ENCODE peak calls at places on chromosome 15, in four cellular contexts. U is GM23338, Y is lower lobe of right lung, R is stomach. T is an unnamed sample.
A peak's percentile ranks its signal among the peaks of the same experiment; 100 is the strongest.

GRCh38 chr15:100775581-100776185 is 103.9 kb upstream of the ALDH1A3 start:
- DNase-seq in U (no peak), Y (no peak), R (no peak), T (no peak)

GRCh38 chr15:58539548-58539947 is 107.8 kb downstream of the LIPC start:
- DNase-seq in U (no peak), Y (no peak), R (peak; percentile 4), T (no peak)

GRCh38 chr15:71505962-71506361 is 304.4 kb upstream of the NR2E3 start:
- DNase-seq in U (no peak), Y (no peak), R (no peak), T (no peak)

GRCh38 chr15:46297766-46298165 is 662.9 kb downstream of the SQOR start:
- DNase-seq in U (no peak), Y (no peak), R (no peak), T (no peak)

GRCh38 chr15:40313531-40314398 is 6.0 kb upstream of the PLCB2 start:
- DNase-seq in U (no peak), Y (peak; percentile 79), R (peak; percentile 89), T (peak; percentile 72)

GRCh38 chr15:91099616-91100560 is at the start of gene SV2B:
- DNase-seq in U (peak; percentile 77), Y (no peak), R (peak; percentile 31), T (peak; percentile 54)

GRCh38 chr15:98289747-98290146 is 329.2 kb downstream of the ARRDC4 start:
- DNase-seq in U (no peak), Y (no peak), R (no peak), T (no peak)

GRCh38 chr15:33639968-33640367 is 328.3 kb upstream of the CHRM5 start:
- DNase-seq in U (no peak), Y (no peak), R (no peak), T (no peak)

GRCh38 chr15:29109762-29110161 is 159.9 kb downstream of the NSMCE3 start:
- DNase-seq in U (no peak), Y (no peak), R (no peak), T (no peak)

GRCh38 chr15:72182244-72182643 is 15.3 kb downstream of the GRAMD2A start:
- DNase-seq in U (no peak), Y (no peak), R (no peak), T (no peak)

GRCh38 chr15:90214553-90215205 is 13.5 kb downstream of the SEMA4B start:
- DNase-seq in U (peak; percentile 66), Y (no peak), R (no peak), T (no peak)

GRCh38 chr15:71333839-71334238 is 218.6 kb downstream of the THSD4 start:
- DNase-seq in U (no peak), Y (no peak), R (no peak), T (no peak)

GRCh38 chr15:71335591-71335990 is 220.3 kb downstream of the THSD4 start:
- DNase-seq in U (no peak), Y (no peak), R (no peak), T (no peak)

GRCh38 chr15:55549305-55549704 is 38.8 kb downstream of the PYGO1 start:
- DNase-seq in U (no peak), Y (no peak), R (no peak), T (peak; percentile 47)

GRCh38 chr15:49847436-49847835 is 226.6 kb downstream of the DTWD1 start:
- DNase-seq in U (no peak), Y (no peak), R (no peak), T (no peak)

GRCh38 chr15:92161039-92161670 is 232.5 kb upstream of the ST8SIA2 start:
- DNase-seq in U (no peak), Y (no peak), R (no peak), T (no peak)

GRCh38 chr15:57541805-57542504 is 49.7 kb upstream of the MYZAP start:
- DNase-seq in U (peak; percentile 84), Y (peak; percentile 64), R (peak; percentile 72), T (peak; percentile 66)

GRCh38 chr15:92681141-92681622 is 25.6 kb upstream of the FAM174B start:
- DNase-seq in U (no peak), Y (no peak), R (no peak), T (peak; percentile 57)

GRCh38 chr15:79373728-79374127 is 58.4 kb upstream of the MINAR1 start:
- DNase-seq in U (peak; percentile 47), Y (no peak), R (no peak), T (no peak)

GRCh38 chr15:81281176-81281735 is 42.7 kb downstream of the STARD5 start:
- DNase-seq in U (no peak), Y (no peak), R (no peak), T (no peak)

GRCh38 chr15:99976811-99977271 is 243.6 kb upstream of the LYSMD4 start:
- DNase-seq in U (no peak), Y (no peak), R (no peak), T (peak; percentile 91)

GRCh38 chr15:82792068-82792467 is 13.8 kb downstream of the FSD2 start:
- DNase-seq in U (no peak), Y (no peak), R (no peak), T (peak; percentile 93)

GRCh38 chr15:29859981-29860745 is 37.9 kb upstream of the TJP1 start:
- DNase-seq in U (no peak), Y (no peak), R (no peak), T (peak; percentile 72)

GRCh38 chr15:43067717-43068461 is 37.9 kb downstream of the UBR1 start:
- DNase-seq in U (peak; percentile 32), Y (no peak), R (no peak), T (peak; percentile 24)

GRCh38 chr15:68278345-68279217 is 1.0 kb downstream of the FEM1B start:
- DNase-seq in U (no peak), Y (no peak), R (no peak), T (peak; percentile 29)

GRCh38 chr15:87500240-87500639 is 756.3 kb downstream of the NTRK3 start:
- DNase-seq in U (peak; percentile 62), Y (no peak), R (no peak), T (no peak)

GRCh38 chr15:47718474-47719440 is 1.5 kb downstream of the SEMA6D start:
- DNase-seq in U (peak; percentile 40), Y (no peak), R (no peak), T (no peak)

GRCh38 chr15:101052681-101053121 is 133.5 kb downstream of the LRRK1 start:
- DNase-seq in U (no peak), Y (no peak), R (peak; percentile 16), T (no peak)

GRCh38 chr15:75596703-75597345 is 17.7 kb upstream of the PTPN9 start:
- DNase-seq in U (no peak), Y (no peak), R (peak; percentile 54), T (no peak)
- H3K4me3 ChIP-seq in U (no peak overlapping the region), Y (no peak overlapping the region), R (no peak overlapping the region), T (no peak overlapping the region)

GRCh38 chr15:64763462-64763861 is 11.9 kb downstream of the RBPMS2 start:
- DNase-seq in U (no peak), Y (no peak), R (no peak), T (no peak)

GRCh38 chr15:64770626-64771025 is 4.8 kb downstream of the RBPMS2 start:
- DNase-seq in U (no peak), Y (no peak), R (no peak), T (no peak)

GRCh38 chr15:64766041-64766440 is 9.3 kb downstream of the RBPMS2 start:
- DNase-seq in U (no peak), Y (no peak), R (no peak), T (no peak)

GRCh38 chr15:64763874-64764273 is 11.5 kb downstream of the RBPMS2 start:
- DNase-seq in U (no peak), Y (no peak), R (no peak), T (no peak)

GRCh38 chr15:64767203-64767602 is 8.2 kb downstream of the RBPMS2 start:
- DNase-seq in U (no peak), Y (no peak), R (no peak), T (no peak)
- TF ChIP-seq CTCF in U (peak; percentile 30), Y (no peak), R (no peak), T (no peak)

DNA sequence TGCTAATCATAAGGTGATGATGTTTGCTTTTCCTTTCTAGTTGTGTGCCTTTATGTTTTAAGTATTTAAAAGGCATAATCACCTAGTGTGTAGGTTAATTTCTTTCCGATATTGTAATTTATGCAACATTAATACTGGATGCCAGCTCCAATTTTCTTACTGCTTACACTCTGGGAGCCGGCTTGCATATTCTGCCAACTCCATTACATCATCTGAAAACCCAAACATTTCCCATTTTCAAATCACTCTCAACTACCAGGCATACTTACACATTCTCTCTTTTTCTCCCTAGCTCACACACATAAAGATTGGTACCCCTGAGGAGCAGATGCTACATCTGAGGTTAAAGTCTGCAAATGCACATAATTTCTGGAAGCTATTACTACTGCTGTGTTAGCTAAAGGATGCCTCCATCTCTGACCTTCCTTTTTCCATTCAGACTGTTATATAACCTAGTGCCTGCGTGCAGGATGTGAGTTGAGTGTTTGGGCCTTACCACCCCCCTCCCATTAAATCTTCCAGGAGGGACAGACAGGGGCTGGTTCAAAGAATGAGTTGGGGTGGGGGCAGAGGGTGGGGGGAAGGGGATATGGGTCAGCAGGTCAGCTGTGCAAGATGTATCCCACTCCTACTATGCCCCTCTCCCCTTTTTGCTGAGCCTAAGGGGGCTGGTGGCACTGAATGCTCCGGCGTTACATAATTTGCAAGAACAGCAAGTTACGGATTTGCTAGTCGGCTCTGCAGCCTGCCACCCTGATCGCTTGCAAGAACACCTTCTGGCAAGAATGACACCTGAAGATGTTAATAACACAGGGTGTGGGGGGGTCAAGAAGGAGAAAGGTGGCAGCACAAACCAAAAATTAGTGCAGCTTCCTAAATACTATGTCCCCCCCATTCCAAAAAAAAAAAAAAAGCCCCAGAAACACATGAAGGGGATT is 2.5 kb downstream of the RORA start:
- DNase-seq in U (peak; percentile 35), Y (no peak), R (no peak), T (no peak)
- H3K27me3 ChIP-seq in U (peaks cover 24% of the 10 kb centered on the region), Y (peaks cover 24% of the 10 kb centered on the region), R (peaks cover 48% of the 10 kb centered on the region), T (peaks cover 11% of the 10 kb centered on the region)

DNA sequence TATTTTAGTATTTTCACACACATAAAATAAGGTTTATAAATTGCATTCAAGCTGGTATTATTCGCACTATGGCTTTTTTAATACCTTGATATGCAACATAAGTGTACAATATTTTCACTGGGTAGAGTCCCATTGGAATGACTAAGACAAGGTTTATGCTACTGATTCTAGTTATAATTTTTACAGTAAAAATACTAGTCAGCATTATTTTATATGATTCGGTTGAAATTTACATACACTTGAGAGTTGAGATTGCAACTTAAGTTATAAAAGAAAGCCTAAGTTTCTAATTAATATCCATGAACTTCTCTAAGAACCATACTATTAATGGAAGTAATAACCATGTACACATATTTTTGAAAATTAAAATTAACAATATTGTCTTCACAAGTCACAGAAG is 723.9 kb upstream of the NR2F2 start:
- DNase-seq in U (no peak), Y (no peak), R (no peak), T (no peak)
- H3K4me3 ChIP-seq in U (no peak overlapping the region), Y (no peak overlapping the region), R (no peak overlapping the region), T (no peak overlapping the region)

DNA sequence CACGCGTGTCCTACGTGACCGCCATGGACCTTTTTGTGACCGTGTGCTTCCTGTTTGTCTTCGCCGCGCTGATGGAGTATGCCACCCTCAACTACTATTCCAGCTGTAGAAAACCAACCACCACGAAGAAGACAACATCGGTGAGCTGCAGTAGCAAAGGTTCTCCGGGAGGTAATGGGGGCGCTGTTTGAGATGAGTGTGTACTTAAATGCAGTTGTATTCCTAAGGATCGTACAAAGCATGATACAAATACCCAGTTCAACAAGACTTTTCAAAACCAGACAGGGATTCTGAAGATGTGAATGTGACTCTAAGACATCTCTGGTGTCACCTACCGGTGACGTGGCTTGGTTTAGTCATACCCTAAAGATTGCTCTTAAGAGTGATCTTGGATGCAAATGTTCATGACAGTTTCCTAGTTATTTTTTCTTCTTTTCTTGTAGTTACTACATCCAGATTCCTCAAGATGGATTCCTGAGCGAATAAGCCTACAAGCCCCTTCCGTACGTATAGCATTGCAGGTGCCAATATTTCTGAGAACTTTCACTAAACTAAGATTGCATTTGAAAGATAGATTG is 556.6 kb downstream of the GABRG3 start:
- DNase-seq in U (peak; percentile 65), Y (no peak), R (no peak), T (no peak)
- TF ChIP-seq CTCF in U (peak; percentile 64), Y (no peak), R (no peak), T (peak; percentile 8)

GRCh38 chr15:74957301-74958035 is 896 bp upstream of the RPP25 start:
- DNase-seq in U (peak; percentile 60), Y (peak; percentile 78), R (no peak), T (no peak)
- H3K27me3 ChIP-seq in U (peaks cover 62% of the 10 kb centered on the region), Y (no peaks in the 10 kb centered on the region), R (peaks cover 49% of the 10 kb centered on the region), T (peaks cover 16% of the 10 kb centered on the region)

T was measured in bronchial epithelial cell.